ENCODE peak calls at places on chromosomes 11 and 22, in nine cellular contexts. One of them, this sample, is unnamed.

GRCh38 chr22:30647536-30647935 is 12.0 kb downstream of the SLC35E4 start:
- DNase-seq in neural progenitor cell: no peak
- DNase-seq in fibroblast of mammary gland: no peak
- DNase-seq in mesenchymal stem cell: no peak
- DNase-seq in GM10248: no peak
- DNase-seq in NCI-H446: no peak
- DNase-seq in stimulated activated CD4-positive, alpha-beta T cell treated with anti-CD3 and anti-CD28 coated beads, Interleukin-4, amount 100 ng/mL, for 48 hours: no peak
- DNase-seq in stimulated activated CD8-positive, alpha-beta memory T cell treated with anti-CD3 and anti-CD28 coated beads, Interleukin-4, amount 100 ng/mL, for 1 hour: no peak
- DNase-seq in HEK293T: no peak
- DNase-seq in this sample: no peak

GRCh38 chr11:26278354-26278753 is 53.6 kb upstream of the ANO3 start:
- DNase-seq in neural progenitor cell: no peak
- DNase-seq in fibroblast of mammary gland: no peak
- DNase-seq in mesenchymal stem cell: no peak
- DNase-seq in GM10248: no peak
- DNase-seq in NCI-H446: no peak
- DNase-seq in stimulated activated CD4-positive, alpha-beta T cell treated with anti-CD3 and anti-CD28 coated beads, Interleukin-4, amount 100 ng/mL, for 48 hours: no peak
- DNase-seq in stimulated activated CD8-positive, alpha-beta memory T cell treated with anti-CD3 and anti-CD28 coated beads, Interleukin-4, amount 100 ng/mL, for 1 hour: no peak
- DNase-seq in HEK293T: no peak
- DNase-seq in this sample: no peak

GRCh38 chr22:19940536-19941364 is 822 bp upstream of the COMT start:
- DNase-seq in neural progenitor cell: no peak
- DNase-seq in fibroblast of mammary gland: no peak
- DNase-seq in mesenchymal stem cell: no peak
- DNase-seq in GM10248: no peak
- DNase-seq in NCI-H446: no peak
- DNase-seq in stimulated activated CD4-positive, alpha-beta T cell treated with anti-CD3 and anti-CD28 coated beads, Interleukin-4, amount 100 ng/mL, for 48 hours: no peak
- DNase-seq in stimulated activated CD8-positive, alpha-beta memory T cell treated with anti-CD3 and anti-CD28 coated beads, Interleukin-4, amount 100 ng/mL, for 1 hour: no peak
- DNase-seq in HEK293T: no peak
- DNase-seq in this sample: no peak

GRCh38 chr11:14852571-14853177 is 39.4 kb downstream of the CYP2R1 start:
- DNase-seq in neural progenitor cell: no peak
- DNase-seq in fibroblast of mammary gland: no peak
- DNase-seq in mesenchymal stem cell: no peak
- DNase-seq in GM10248: no peak
- DNase-seq in NCI-H446: no peak
- DNase-seq in stimulated activated CD4-positive, alpha-beta T cell treated with anti-CD3 and anti-CD28 coated beads, Interleukin-4, amount 100 ng/mL, for 48 hours: no peak
- DNase-seq in stimulated activated CD8-positive, alpha-beta memory T cell treated with anti-CD3 and anti-CD28 coated beads, Interleukin-4, amount 100 ng/mL, for 1 hour: no peak
- DNase-seq in HEK293T: no peak
- DNase-seq in this sample: peak; percentile 83

GRCh38 chr11:1297576-1298473 is 11.6 kb downstream of the TOLLIP start:
- DNase-seq in neural progenitor cell: no peak
- DNase-seq in fibroblast of mammary gland: no peak
- DNase-seq in mesenchymal stem cell: no peak
- DNase-seq in GM10248: no peak
- DNase-seq in NCI-H446: no peak
- DNase-seq in stimulated activated CD4-positive, alpha-beta T cell treated with anti-CD3 and anti-CD28 coated beads, Interleukin-4, amount 100 ng/mL, for 48 hours: no peak
- DNase-seq in stimulated activated CD8-positive, alpha-beta memory T cell treated with anti-CD3 and anti-CD28 coated beads, Interleukin-4, amount 100 ng/mL, for 1 hour: no peak
- DNase-seq in HEK293T: no peak
- DNase-seq in this sample: peak; percentile 35

GRCh38 chr11:34065505-34066203 is 14.1 kb downstream of the CAPRIN1 start:
- DNase-seq in neural progenitor cell: no peak
- DNase-seq in fibroblast of mammary gland: peak; percentile 60
- DNase-seq in mesenchymal stem cell: peak; percentile 33
- DNase-seq in GM10248: no peak
- DNase-seq in NCI-H446: no peak
- DNase-seq in stimulated activated CD4-positive, alpha-beta T cell treated with anti-CD3 and anti-CD28 coated beads, Interleukin-4, amount 100 ng/mL, for 48 hours: peak; percentile 22
- DNase-seq in stimulated activated CD8-positive, alpha-beta memory T cell treated with anti-CD3 and anti-CD28 coated beads, Interleukin-4, amount 100 ng/mL, for 1 hour: no peak
- DNase-seq in HEK293T: no peak
- DNase-seq in this sample: no peak

GRCh38 chr11:1486054-1486825 is at the start of gene MOB2:
- DNase-seq in neural progenitor cell: no peak
- DNase-seq in fibroblast of mammary gland: no peak
- DNase-seq in mesenchymal stem cell: no peak
- DNase-seq in GM10248: peak; percentile 47
- DNase-seq in NCI-H446: no peak
- DNase-seq in stimulated activated CD4-positive, alpha-beta T cell treated with anti-CD3 and anti-CD28 coated beads, Interleukin-4, amount 100 ng/mL, for 48 hours: no peak
- DNase-seq in stimulated activated CD8-positive, alpha-beta memory T cell treated with anti-CD3 and anti-CD28 coated beads, Interleukin-4, amount 100 ng/mL, for 1 hour: no peak
- DNase-seq in HEK293T: no peak
- DNase-seq in this sample: no peak

GRCh38 chr11:73323464-73323863 is 15.4 kb downstream of the ARHGEF17 start:
- DNase-seq in neural progenitor cell: peak; percentile 82
- DNase-seq in fibroblast of mammary gland: peak; percentile 61
- DNase-seq in mesenchymal stem cell: peak; percentile 84
- DNase-seq in GM10248: no peak
- DNase-seq in NCI-H446: no peak
- DNase-seq in stimulated activated CD4-positive, alpha-beta T cell treated with anti-CD3 and anti-CD28 coated beads, Interleukin-4, amount 100 ng/mL, for 48 hours: no peak
- DNase-seq in stimulated activated CD8-positive, alpha-beta memory T cell treated with anti-CD3 and anti-CD28 coated beads, Interleukin-4, amount 100 ng/mL, for 1 hour: no peak
- DNase-seq in HEK293T: peak; percentile 26
- DNase-seq in this sample: peak; percentile 91

GRCh38 chr11:65103476-65103875 is 7.5 kb downstream of the VPS51 start:
- DNase-seq in neural progenitor cell: no peak
- DNase-seq in fibroblast of mammary gland: no peak
- DNase-seq in mesenchymal stem cell: no peak
- DNase-seq in GM10248: no peak
- DNase-seq in NCI-H446: no peak
- DNase-seq in stimulated activated CD4-positive, alpha-beta T cell treated with anti-CD3 and anti-CD28 coated beads, Interleukin-4, amount 100 ng/mL, for 48 hours: no peak
- DNase-seq in stimulated activated CD8-positive, alpha-beta memory T cell treated with anti-CD3 and anti-CD28 coated beads, Interleukin-4, amount 100 ng/mL, for 1 hour: no peak
- DNase-seq in HEK293T: no peak
- DNase-seq in this sample: no peak

GRCh38 chr11:116730241-116730561 is 42.6 kb downstream of the BUD13 start:
- DNase-seq in neural progenitor cell: no peak
- DNase-seq in fibroblast of mammary gland: no peak
- DNase-seq in mesenchymal stem cell: no peak
- DNase-seq in GM10248: no peak
- DNase-seq in NCI-H446: no peak
- DNase-seq in stimulated activated CD4-positive, alpha-beta T cell treated with anti-CD3 and anti-CD28 coated beads, Interleukin-4, amount 100 ng/mL, for 48 hours: no peak
- DNase-seq in stimulated activated CD8-positive, alpha-beta memory T cell treated with anti-CD3 and anti-CD28 coated beads, Interleukin-4, amount 100 ng/mL, for 1 hour: no peak
- DNase-seq in HEK293T: no peak
- DNase-seq in this sample: no peak

GRCh38 chr11:78784321-78785061 is 209.8 kb upstream of the NARS2 start:
- DNase-seq in neural progenitor cell: no peak
- DNase-seq in fibroblast of mammary gland: peak; percentile 82
- DNase-seq in mesenchymal stem cell: peak; percentile 80
- DNase-seq in GM10248: no peak
- DNase-seq in NCI-H446: no peak
- DNase-seq in stimulated activated CD4-positive, alpha-beta T cell treated with anti-CD3 and anti-CD28 coated beads, Interleukin-4, amount 100 ng/mL, for 48 hours: no peak
- DNase-seq in stimulated activated CD8-positive, alpha-beta memory T cell treated with anti-CD3 and anti-CD28 coated beads, Interleukin-4, amount 100 ng/mL, for 1 hour: no peak
- DNase-seq in HEK293T: no peak
- DNase-seq in this sample: no peak

GRCh38 chr22:23078462-23078787 is 8.1 kb downstream of the GNAZ start:
- DNase-seq in neural progenitor cell: no peak
- DNase-seq in fibroblast of mammary gland: no peak
- DNase-seq in mesenchymal stem cell: no peak
- DNase-seq in GM10248: no peak
- DNase-seq in NCI-H446: no peak
- DNase-seq in stimulated activated CD4-positive, alpha-beta T cell treated with anti-CD3 and anti-CD28 coated beads, Interleukin-4, amount 100 ng/mL, for 48 hours: no peak
- DNase-seq in stimulated activated CD8-positive, alpha-beta memory T cell treated with anti-CD3 and anti-CD28 coated beads, Interleukin-4, amount 100 ng/mL, for 1 hour: no peak
- DNase-seq in HEK293T: no peak
- DNase-seq in this sample: no peak

GRCh38 chr11:65778901-65779668 is 1.7 kb downstream of the AP5B1 start:
- DNase-seq in neural progenitor cell: no peak
- DNase-seq in fibroblast of mammary gland: no peak
- DNase-seq in mesenchymal stem cell: no peak
- DNase-seq in GM10248: no peak
- DNase-seq in NCI-H446: no peak
- DNase-seq in stimulated activated CD4-positive, alpha-beta T cell treated with anti-CD3 and anti-CD28 coated beads, Interleukin-4, amount 100 ng/mL, for 48 hours: no peak
- DNase-seq in stimulated activated CD8-positive, alpha-beta memory T cell treated with anti-CD3 and anti-CD28 coated beads, Interleukin-4, amount 100 ng/mL, for 1 hour: no peak
- DNase-seq in HEK293T: no peak
- DNase-seq in this sample: peak; percentile 40

GRCh38 chr11:124108158-124108557 is 7.1 kb upstream of the VWA5A start:
- DNase-seq in neural progenitor cell: peak; percentile 34
- DNase-seq in fibroblast of mammary gland: peak; percentile 41
- DNase-seq in mesenchymal stem cell: peak; percentile 43
- DNase-seq in GM10248: peak; percentile 15
- DNase-seq in NCI-H446: no peak
- DNase-seq in stimulated activated CD4-positive, alpha-beta T cell treated with anti-CD3 and anti-CD28 coated beads, Interleukin-4, amount 100 ng/mL, for 48 hours: no peak
- DNase-seq in stimulated activated CD8-positive, alpha-beta memory T cell treated with anti-CD3 and anti-CD28 coated beads, Interleukin-4, amount 100 ng/mL, for 1 hour: no peak
- DNase-seq in HEK293T: no peak
- DNase-seq in this sample: no peak

GRCh38 chr11:46918087-46918751 is at the start of gene LRP4:
- DNase-seq in neural progenitor cell: peak; percentile 82
- DNase-seq in fibroblast of mammary gland: no peak
- DNase-seq in mesenchymal stem cell: peak; percentile 57
- DNase-seq in GM10248: peak; percentile 82
- DNase-seq in NCI-H446: no peak
- DNase-seq in stimulated activated CD4-positive, alpha-beta T cell treated with anti-CD3 and anti-CD28 coated beads, Interleukin-4, amount 100 ng/mL, for 48 hours: no peak
- DNase-seq in stimulated activated CD8-positive, alpha-beta memory T cell treated with anti-CD3 and anti-CD28 coated beads, Interleukin-4, amount 100 ng/mL, for 1 hour: no peak
- DNase-seq in HEK293T: peak; percentile 60
- DNase-seq in this sample: peak; percentile 67

GRCh38 chr22:45402466-45402865 is 10.9 kb downstream of the SMC1B start:
- DNase-seq in neural progenitor cell: no peak
- DNase-seq in fibroblast of mammary gland: no peak
- DNase-seq in mesenchymal stem cell: no peak
- DNase-seq in GM10248: no peak
- DNase-seq in NCI-H446: no peak
- DNase-seq in stimulated activated CD4-positive, alpha-beta T cell treated with anti-CD3 and anti-CD28 coated beads, Interleukin-4, amount 100 ng/mL, for 48 hours: no peak
- DNase-seq in stimulated activated CD8-positive, alpha-beta memory T cell treated with anti-CD3 and anti-CD28 coated beads, Interleukin-4, amount 100 ng/mL, for 1 hour: no peak
- DNase-seq in HEK293T: no peak
- DNase-seq in this sample: no peak

GRCh38 chr11:88480217-88480616 is 142.7 kb upstream of the CTSC start:
- DNase-seq in neural progenitor cell: no peak
- DNase-seq in fibroblast of mammary gland: peak; percentile 92
- DNase-seq in mesenchymal stem cell: peak; percentile 56
- DNase-seq in GM10248: no peak
- DNase-seq in NCI-H446: peak; percentile 39
- DNase-seq in stimulated activated CD4-positive, alpha-beta T cell treated with anti-CD3 and anti-CD28 coated beads, Interleukin-4, amount 100 ng/mL, for 48 hours: no peak
- DNase-seq in stimulated activated CD8-positive, alpha-beta memory T cell treated with anti-CD3 and anti-CD28 coated beads, Interleukin-4, amount 100 ng/mL, for 1 hour: no peak
- DNase-seq in HEK293T: no peak
- DNase-seq in this sample: no peak

GRCh38 chr11:118144869-118145268 is 7.8 kb downstream of the SCN4B start:
- DNase-seq in neural progenitor cell: no peak
- DNase-seq in fibroblast of mammary gland: no peak
- DNase-seq in mesenchymal stem cell: no peak
- DNase-seq in GM10248: no peak
- DNase-seq in NCI-H446: no peak
- DNase-seq in stimulated activated CD4-positive, alpha-beta T cell treated with anti-CD3 and anti-CD28 coated beads, Interleukin-4, amount 100 ng/mL, for 48 hours: no peak
- DNase-seq in stimulated activated CD8-positive, alpha-beta memory T cell treated with anti-CD3 and anti-CD28 coated beads, Interleukin-4, amount 100 ng/mL, for 1 hour: no peak
- DNase-seq in HEK293T: no peak
- DNase-seq in this sample: no peak

GRCh38 chr11:130677486-130678153 is 229.2 kb downstream of the ADAMTS15 start:
- DNase-seq in neural progenitor cell: peak; percentile 13
- DNase-seq in fibroblast of mammary gland: no peak
- DNase-seq in mesenchymal stem cell: peak; percentile 78
- DNase-seq in GM10248: no peak
- DNase-seq in NCI-H446: no peak
- DNase-seq in stimulated activated CD4-positive, alpha-beta T cell treated with anti-CD3 and anti-CD28 coated beads, Interleukin-4, amount 100 ng/mL, for 48 hours: no peak
- DNase-seq in stimulated activated CD8-positive, alpha-beta memory T cell treated with anti-CD3 and anti-CD28 coated beads, Interleukin-4, amount 100 ng/mL, for 1 hour: no peak
- DNase-seq in HEK293T: no peak
- DNase-seq in this sample: peak; percentile 94

GRCh38 chr11:95156916-95157568 is 67.4 kb downstream of the ENDOD1 start:
- DNase-seq in neural progenitor cell: no peak
- DNase-seq in fibroblast of mammary gland: no peak
- DNase-seq in mesenchymal stem cell: no peak
- DNase-seq in GM10248: no peak
- DNase-seq in NCI-H446: peak; percentile 61
- DNase-seq in stimulated activated CD4-positive, alpha-beta T cell treated with anti-CD3 and anti-CD28 coated beads, Interleukin-4, amount 100 ng/mL, for 48 hours: no peak
- DNase-seq in stimulated activated CD8-positive, alpha-beta memory T cell treated with anti-CD3 and anti-CD28 coated beads, Interleukin-4, amount 100 ng/mL, for 1 hour: no peak
- DNase-seq in HEK293T: no peak
- DNase-seq in this sample: no peak

GRCh38 chr11:110711776-110712642 is at the start of gene ARHGAP20:
- DNase-seq in neural progenitor cell: peak; percentile 89
- DNase-seq in fibroblast of mammary gland: peak; percentile 49
- DNase-seq in mesenchymal stem cell: peak; percentile 58
- DNase-seq in GM10248: peak; percentile 76
- DNase-seq in NCI-H446: peak; percentile 33
- DNase-seq in stimulated activated CD4-positive, alpha-beta T cell treated with anti-CD3 and anti-CD28 coated beads, Interleukin-4, amount 100 ng/mL, for 48 hours: no peak
- DNase-seq in stimulated activated CD8-positive, alpha-beta memory T cell treated with anti-CD3 and anti-CD28 coated beads, Interleukin-4, amount 100 ng/mL, for 1 hour: no peak
- DNase-seq in HEK293T: peak; percentile 85
- DNase-seq in this sample: peak; percentile 84